ENCODE peak calls at places on chromosome 3, in eight cellular contexts. One of them, this sample, is unnamed.

GRCh38 chr3:82743196-82743595 is 981.8 kb upstream of the GBE1 start:
- DNase-seq in sigmoid colon: no peak
- DNase-seq in AG04450: no peak
- DNase-seq in dorsolateral prefrontal cortex: no peak
- DNase-seq in cardiac fibroblast: no peak
- DNase-seq in DND-41: no peak
- DNase-seq in astrocyte of the cerebellum: no peak
- DNase-seq in mesothelial cell of epicardium: no peak
- DNase-seq in this sample: no peak

GRCh38 chr3:113129168-113129567 is 82.2 kb upstream of the BOC start:
- DNase-seq in sigmoid colon: no peak
- DNase-seq in AG04450: no peak
- DNase-seq in dorsolateral prefrontal cortex: no peak
- DNase-seq in cardiac fibroblast: no peak
- DNase-seq in DND-41: no peak
- DNase-seq in astrocyte of the cerebellum: no peak
- DNase-seq in mesothelial cell of epicardium: no peak
- DNase-seq in this sample: no peak

GRCh38 chr3:187616307-187616939 is 53.8 kb downstream of the SST start:
- DNase-seq in sigmoid colon: no peak
- DNase-seq in AG04450: peak; percentile 20
- DNase-seq in dorsolateral prefrontal cortex: no peak
- DNase-seq in cardiac fibroblast: peak; percentile 71
- DNase-seq in DND-41: peak; percentile 62
- DNase-seq in astrocyte of the cerebellum: peak; percentile 19
- DNase-seq in mesothelial cell of epicardium: peak; percentile 48
- DNase-seq in this sample: peak; percentile 22

GRCh38 chr3:195849322-195850074 is 37.8 kb upstream of the MUC4 start:
- DNase-seq in sigmoid colon: no peak
- DNase-seq in AG04450: no peak
- DNase-seq in dorsolateral prefrontal cortex: no peak
- DNase-seq in cardiac fibroblast: peak; percentile 32
- DNase-seq in DND-41: no peak
- DNase-seq in astrocyte of the cerebellum: no peak
- DNase-seq in mesothelial cell of epicardium: no peak
- DNase-seq in this sample: no peak

GRCh38 chr3:138796761-138797160 is 38.0 kb downstream of the PIK3CB start:
- DNase-seq in sigmoid colon: no peak
- DNase-seq in AG04450: no peak
- DNase-seq in dorsolateral prefrontal cortex: no peak
- DNase-seq in cardiac fibroblast: no peak
- DNase-seq in DND-41: no peak
- DNase-seq in astrocyte of the cerebellum: no peak
- DNase-seq in mesothelial cell of epicardium: no peak
- DNase-seq in this sample: no peak

GRCh38 chr3:18649666-18650363 is 224.7 kb upstream of the SATB1 start:
- DNase-seq in sigmoid colon: no peak
- DNase-seq in AG04450: no peak
- DNase-seq in dorsolateral prefrontal cortex: no peak
- DNase-seq in cardiac fibroblast: no peak
- DNase-seq in DND-41: no peak
- DNase-seq in astrocyte of the cerebellum: no peak
- DNase-seq in mesothelial cell of epicardium: no peak
- DNase-seq in this sample: no peak

GRCh38 chr3:12884104-12884742 is 42.9 kb upstream of the RPL32 start:
- DNase-seq in sigmoid colon: peak; percentile 90
- DNase-seq in AG04450: peak; percentile 11
- DNase-seq in dorsolateral prefrontal cortex: peak; percentile 78
- DNase-seq in cardiac fibroblast: no peak
- DNase-seq in DND-41: no peak
- DNase-seq in astrocyte of the cerebellum: peak; percentile 4
- DNase-seq in mesothelial cell of epicardium: no peak
- DNase-seq in this sample: no peak

GRCh38 chr3:183967693-183968092 is 50.0 kb downstream of the ABCC5 start:
- DNase-seq in sigmoid colon: no peak
- DNase-seq in AG04450: no peak
- DNase-seq in dorsolateral prefrontal cortex: no peak
- DNase-seq in cardiac fibroblast: no peak
- DNase-seq in DND-41: no peak
- DNase-seq in astrocyte of the cerebellum: no peak
- DNase-seq in mesothelial cell of epicardium: no peak
- DNase-seq in this sample: no peak

GRCh38 chr3:79297242-79297641 is 470.6 kb downstream of the ROBO1 start:
- DNase-seq in sigmoid colon: no peak
- DNase-seq in AG04450: peak; percentile 85
- DNase-seq in dorsolateral prefrontal cortex: no peak
- DNase-seq in cardiac fibroblast: peak; percentile 95
- DNase-seq in DND-41: no peak
- DNase-seq in astrocyte of the cerebellum: peak; percentile 83
- DNase-seq in mesothelial cell of epicardium: no peak
- DNase-seq in this sample: peak; percentile 89

GRCh38 chr3:182925330-182925943 is 54.9 kb downstream of the DCUN1D1 start:
- DNase-seq in sigmoid colon: no peak
- DNase-seq in AG04450: no peak
- DNase-seq in dorsolateral prefrontal cortex: no peak
- DNase-seq in cardiac fibroblast: peak; percentile 74
- DNase-seq in DND-41: no peak
- DNase-seq in astrocyte of the cerebellum: no peak
- DNase-seq in mesothelial cell of epicardium: no peak
- DNase-seq in this sample: peak; percentile 1

GRCh38 chr3:126835472-126836219 is 131.6 kb downstream of the CHCHD6 start:
- DNase-seq in sigmoid colon: peak; percentile 20
- DNase-seq in AG04450: peak; percentile 37
- DNase-seq in dorsolateral prefrontal cortex: no peak
- DNase-seq in cardiac fibroblast: peak; percentile 76
- DNase-seq in DND-41: no peak
- DNase-seq in astrocyte of the cerebellum: no peak
- DNase-seq in mesothelial cell of epicardium: no peak
- DNase-seq in this sample: no peak
- TF ChIP-seq CTCF in sigmoid colon: no peak
- TF ChIP-seq CTCF in AG04450: peak; percentile 58
- TF ChIP-seq CTCF in dorsolateral prefrontal cortex: no peak
- TF ChIP-seq CTCF in cardiac fibroblast: peak; percentile 29
- TF ChIP-seq CTCF in DND-41: no peak
- TF ChIP-seq CTCF in astrocyte of the cerebellum: peak; percentile 43
- TF ChIP-seq CTCF in mesothelial cell of epicardium: no peak
- TF ChIP-seq CTCF in this sample: peak; percentile 7

DNA sequence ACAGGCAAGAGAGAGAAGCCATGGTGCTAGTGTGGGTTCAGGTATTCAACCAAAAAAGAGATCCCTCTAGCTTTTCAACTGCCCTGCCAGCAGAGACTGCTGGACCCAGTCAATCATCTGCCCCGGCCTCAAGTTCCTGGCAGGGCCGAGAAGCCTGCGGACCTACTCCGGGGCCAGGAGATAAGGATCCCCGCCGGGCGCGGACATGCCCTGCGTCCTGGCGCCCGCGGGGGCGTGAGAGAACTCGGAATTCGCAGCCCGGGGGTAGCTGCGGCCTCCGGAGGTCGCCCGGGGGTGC is 821 bp upstream of the MAGI1 start:
- DNase-seq in sigmoid colon: peak; percentile 69
- DNase-seq in AG04450: no peak
- DNase-seq in dorsolateral prefrontal cortex: no peak
- DNase-seq in cardiac fibroblast: peak; percentile 40
- DNase-seq in DND-41: no peak
- DNase-seq in astrocyte of the cerebellum: no peak
- DNase-seq in mesothelial cell of epicardium: peak; percentile 53
- DNase-seq in this sample: no peak
- TF ChIP-seq CTCF in sigmoid colon: no peak
- TF ChIP-seq CTCF in AG04450: peak; percentile 1
- TF ChIP-seq CTCF in dorsolateral prefrontal cortex: no peak
- TF ChIP-seq CTCF in cardiac fibroblast: peak; percentile 3
- TF ChIP-seq CTCF in DND-41: no peak
- TF ChIP-seq CTCF in astrocyte of the cerebellum: no peak
- TF ChIP-seq CTCF in mesothelial cell of epicardium: no peak
- TF ChIP-seq CTCF in this sample: no peak

GRCh38 chr3:61251174-61251972 is at the start of gene FHIT:
- DNase-seq in sigmoid colon: peak; percentile 97
- DNase-seq in AG04450: peak; percentile 80
- DNase-seq in dorsolateral prefrontal cortex: peak; percentile 97
- DNase-seq in cardiac fibroblast: peak; percentile 93
- DNase-seq in DND-41: peak; percentile 90
- DNase-seq in astrocyte of the cerebellum: peak; percentile 86
- DNase-seq in mesothelial cell of epicardium: peak; percentile 91
- DNase-seq in this sample: peak; percentile 77
- TF ChIP-seq CTCF in sigmoid colon: no peak
- TF ChIP-seq CTCF in AG04450: no peak
- TF ChIP-seq CTCF in dorsolateral prefrontal cortex: peak; percentile 30
- TF ChIP-seq CTCF in cardiac fibroblast: no peak
- TF ChIP-seq CTCF in DND-41: no peak
- TF ChIP-seq CTCF in astrocyte of the cerebellum: no peak
- TF ChIP-seq CTCF in mesothelial cell of epicardium: no peak
- TF ChIP-seq CTCF in this sample: no peak

GRCh38 chr3:189229421-189229820 is 57.6 kb downstream of the TPRG1 start:
- DNase-seq in sigmoid colon: no peak
- DNase-seq in AG04450: no peak
- DNase-seq in dorsolateral prefrontal cortex: no peak
- DNase-seq in cardiac fibroblast: no peak
- DNase-seq in DND-41: no peak
- DNase-seq in astrocyte of the cerebellum: no peak
- DNase-seq in mesothelial cell of epicardium: no peak
- DNase-seq in this sample: no peak

GRCh38 chr3:189227249-189227648 is 55.5 kb downstream of the TPRG1 start:
- DNase-seq in sigmoid colon: no peak
- DNase-seq in AG04450: no peak
- DNase-seq in dorsolateral prefrontal cortex: no peak
- DNase-seq in cardiac fibroblast: no peak
- DNase-seq in DND-41: no peak
- DNase-seq in astrocyte of the cerebellum: no peak
- DNase-seq in mesothelial cell of epicardium: no peak
- DNase-seq in this sample: no peak

GRCh38 chr3:189222927-189223706 is 51.3 kb downstream of the TPRG1 start:
- DNase-seq in sigmoid colon: no peak
- DNase-seq in AG04450: no peak
- DNase-seq in dorsolateral prefrontal cortex: no peak
- DNase-seq in cardiac fibroblast: no peak
- DNase-seq in DND-41: no peak
- DNase-seq in astrocyte of the cerebellum: no peak
- DNase-seq in mesothelial cell of epicardium: no peak
- DNase-seq in this sample: no peak

GRCh38 chr3:189225431-189225830 is 53.7 kb downstream of the TPRG1 start:
- DNase-seq in sigmoid colon: no peak
- DNase-seq in AG04450: no peak
- DNase-seq in dorsolateral prefrontal cortex: no peak
- DNase-seq in cardiac fibroblast: no peak
- DNase-seq in DND-41: no peak
- DNase-seq in astrocyte of the cerebellum: no peak
- DNase-seq in mesothelial cell of epicardium: no peak
- DNase-seq in this sample: no peak
- TF ChIP-seq CTCF in sigmoid colon: no peak
- TF ChIP-seq CTCF in AG04450: no peak
- TF ChIP-seq CTCF in dorsolateral prefrontal cortex: no peak
- TF ChIP-seq CTCF in cardiac fibroblast: no peak
- TF ChIP-seq CTCF in DND-41: no peak
- TF ChIP-seq CTCF in astrocyte of the cerebellum: no peak
- TF ChIP-seq CTCF in mesothelial cell of epicardium: no peak
- TF ChIP-seq CTCF in this sample: no peak

DNA sequence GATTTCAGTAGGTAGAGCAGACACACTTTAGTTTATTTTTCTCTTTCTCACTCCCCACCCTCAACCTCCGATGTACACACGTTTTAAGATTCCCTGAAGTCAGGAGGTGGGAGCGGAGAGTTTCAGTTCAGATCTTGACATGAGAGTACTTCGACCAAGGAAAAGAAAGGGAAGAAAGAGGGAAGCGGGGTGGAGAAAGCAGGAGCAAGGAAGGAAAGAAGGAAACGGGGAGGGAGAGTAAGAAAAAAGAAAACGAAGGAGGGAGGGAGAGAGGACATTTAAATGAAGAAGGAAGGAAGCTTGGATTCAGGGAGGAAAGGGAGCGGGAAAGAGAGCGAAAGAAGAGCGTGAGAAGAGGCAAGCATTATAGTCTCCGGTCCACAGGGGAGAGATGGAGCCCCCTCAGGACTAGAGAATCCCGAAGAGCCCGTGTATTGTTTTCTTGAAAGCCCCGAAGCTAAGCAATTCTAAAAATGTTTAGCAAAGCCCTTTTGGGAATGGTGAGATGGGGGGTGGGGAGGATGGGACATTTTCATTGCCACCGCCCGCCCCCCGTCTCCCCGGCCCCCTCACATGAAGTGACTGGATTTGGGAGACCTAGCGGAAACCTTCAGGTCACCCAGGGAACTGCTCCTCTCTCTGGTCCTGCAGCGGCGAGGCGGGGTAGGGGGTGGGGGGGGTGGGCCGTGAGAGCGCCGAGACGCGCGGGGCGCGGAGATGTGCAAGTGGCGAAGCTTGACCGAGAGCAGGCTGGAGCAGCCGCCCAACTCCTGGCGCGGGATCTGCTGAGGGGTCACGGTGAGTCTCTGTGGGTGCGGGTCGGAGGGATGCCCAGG is 942 bp upstream of the MME start:
- DNase-seq in sigmoid colon: no peak
- DNase-seq in AG04450: no peak
- DNase-seq in dorsolateral prefrontal cortex: no peak
- DNase-seq in cardiac fibroblast: peak; percentile 57
- DNase-seq in DND-41: peak; percentile 60
- DNase-seq in astrocyte of the cerebellum: no peak
- DNase-seq in mesothelial cell of epicardium: peak; percentile 39
- DNase-seq in this sample: no peak
- TF ChIP-seq CTCF in sigmoid colon: no peak
- TF ChIP-seq CTCF in AG04450: no peak
- TF ChIP-seq CTCF in dorsolateral prefrontal cortex: no peak
- TF ChIP-seq CTCF in cardiac fibroblast: peak; percentile 31
- TF ChIP-seq CTCF in DND-41: peak; percentile 36
- TF ChIP-seq CTCF in astrocyte of the cerebellum: no peak
- TF ChIP-seq CTCF in mesothelial cell of epicardium: no peak
- TF ChIP-seq CTCF in this sample: no peak